ENCODE peak calls at places on chromosomes 1 and 21, in nine cellular contexts. W is HL-60, Y is GM23338, U is K562, L is A549, Q is SK-N-SH, D is Panc1, S is GM12878, R is HCT116. K is an unnamed sample.
A peak's percentile ranks its signal among the peaks of the same experiment; 100 is the strongest.

GRCh38 chr1:168920456-168921094 is 185.9 kb upstream of the ATP1B1 start:
- DNase-seq in W (no peak), Y (no peak), U (no peak), L (peak; percentile 44), Q (no peak), D (peak; percentile 88), S (no peak), R (peak; percentile 7), K (peak; percentile 70)

GRCh38 chr1:68174173-68175113 is 57.9 kb downstream of the WLS start:
- DNase-seq in W (no peak), Y (peak; percentile 17), U (no peak), L (peak; percentile 18), Q (peak; percentile 19), D (peak; percentile 84), S (no peak), R (peak; percentile 22), K (no peak)

GRCh38 chr21:21025742-21026141 is 27.5 kb downstream of the NCAM2 start:
- DNase-seq in W (no peak), Y (no peak), U (no peak), L (no peak), Q (no peak), D (no peak), S (no peak), R (no peak), K (no peak)

GRCh38 chr1:53139911-53140310 is 2.5 kb downstream of the SLC1A7 start:
- DNase-seq in W (no peak), Y (no peak), U (no peak), L (no peak), Q (no peak), D (no peak), S (no peak), R (no peak), K (no peak)

GRCh38 chr1:240122639-240123604 is 31.2 kb downstream of the FMN2 start:
- DNase-seq in W (no peak), Y (peak; percentile 35), U (no peak), L (no peak), Q (no peak), D (no peak), S (no peak), R (no peak), K (peak; percentile 1)

GRCh38 chr1:21931171-21932093 is 5.7 kb downstream of the HSPG2 start:
- DNase-seq in W (no peak), Y (no peak), U (no peak), L (peak; percentile 46), Q (no peak), D (no peak), S (no peak), R (peak; percentile 43), K (peak; percentile 91)

GRCh38 chr1:111140680-111140967 is 601 bp downstream of the CEPT1 start:
- DNase-seq in W (no peak), Y (peak; percentile 75), U (no peak), L (peak; percentile 51), Q (no peak), D (no peak), S (no peak), R (no peak), K (peak; percentile 67)

GRCh38 chr21:45551816-45552695 is 9.8 kb upstream of the SLC19A1 start:
- DNase-seq in W (no peak), Y (no peak), U (no peak), L (no peak), Q (peak; percentile 16), D (no peak), S (no peak), R (no peak), K (no peak)

GRCh38 chr21:38820471-38821239 is 14.9 kb downstream of the ETS2 start:
- DNase-seq in W (no peak), Y (no peak), U (no peak), L (no peak), Q (no peak), D (no peak), S (no peak), R (no peak), K (no peak)

GRCh38 chr1:213397638-213398037 is 346.6 kb downstream of the RPS6KC1 start:
- DNase-seq in W (no peak), Y (no peak), U (no peak), L (no peak), Q (no peak), D (no peak), S (no peak), R (no peak), K (peak; percentile 72)

GRCh38 chr1:145855426-145855948 is 3.4 kb downstream of the PIAS3 start:
- DNase-seq in W (no peak), Y (no peak), U (no peak), L (no peak), Q (no peak), D (no peak), S (no peak), R (no peak), K (no peak)

GRCh38 chr1:10943991-10944730 is 68.3 kb upstream of the TARDBP start:
- DNase-seq in W (no peak), Y (no peak), U (peak; percentile 25), L (no peak), Q (peak; percentile 74), D (no peak), S (no peak), R (no peak), K (peak; percentile 25)

GRCh38 chr1:210384625-210385024 is 55.9 kb downstream of the HHAT start:
- DNase-seq in W (no peak), Y (no peak), U (no peak), L (no peak), Q (no peak), D (no peak), S (no peak), R (no peak), K (no peak)

GRCh38 chr1:109089242-109090015 is 1.1 kb upstream of the TMEM167B start:
- DNase-seq in W (no peak), Y (peak; percentile 93), U (peak; percentile 86), L (peak; percentile 70), Q (peak; percentile 55), D (peak; percentile 70), S (no peak), R (peak; percentile 41), K (peak; percentile 87)

DNA sequence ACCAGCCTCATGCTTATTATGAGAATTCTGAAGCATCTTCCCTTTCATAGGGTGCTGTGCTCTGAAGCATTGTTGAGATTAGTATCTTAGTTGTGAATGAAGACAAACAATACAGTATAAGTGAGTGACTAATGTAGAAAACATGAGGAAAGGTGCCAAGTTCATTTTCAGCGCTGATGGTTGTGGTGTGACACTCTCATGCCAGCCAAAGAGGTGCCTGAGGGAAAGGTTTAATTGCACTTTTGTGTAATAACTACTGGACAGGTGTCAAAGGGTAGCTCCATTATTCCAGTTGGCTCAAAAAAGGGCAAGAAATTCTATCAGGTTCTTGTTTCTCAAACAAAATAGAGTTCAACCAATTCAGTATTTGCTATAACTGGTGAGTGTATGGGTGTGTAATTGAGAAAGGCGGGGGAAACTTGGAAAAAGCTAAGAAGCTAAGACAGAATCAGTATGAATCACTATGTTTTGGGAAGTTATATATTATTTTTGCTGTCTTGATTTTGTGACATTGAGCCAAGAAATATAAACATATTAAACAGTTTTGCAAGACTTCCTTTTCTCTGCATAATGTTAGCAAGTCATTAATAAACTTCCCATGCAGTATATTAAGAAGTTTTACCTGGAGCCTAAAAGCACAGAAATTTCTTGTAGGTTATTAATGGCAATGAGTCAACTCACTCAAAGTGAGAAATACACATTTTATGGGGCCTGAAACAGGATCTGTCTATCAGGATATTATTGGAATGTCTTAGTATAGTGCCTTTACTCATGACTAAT is 31.8 kb downstream of the KCNK2 start:
- DNase-seq in W (no peak), Y (no peak), U (no peak), L (no peak), Q (no peak), D (peak; percentile 33), S (no peak), R (peak; percentile 82), K (no peak)
- TF ChIP-seq REST in W (no peak), Y (no peak), U (no peak), L (no peak), Q (no peak), D (no peak), S (no peak), R (no peak), K (no peak)

GRCh38 chr21:34037446-34037845 is 35.9 kb upstream of the MRPS6 start:
- DNase-seq in W (no peak), Y (no peak), U (peak; percentile 29), L (no peak), Q (no peak), D (no peak), S (no peak), R (no peak), K (no peak)
- TF ChIP-seq REST in W (no peak), Y (no peak), U (no peak), L (no peak), Q (no peak), D (no peak), S (no peak), R (no peak), K (no peak)

GRCh38 chr1:160125761-160126160 is 10.2 kb downstream of the ATP1A2 start:
- DNase-seq in W (no peak), Y (no peak), U (no peak), L (no peak), Q (no peak), D (no peak), S (no peak), R (no peak), K (no peak)
- TF ChIP-seq REST in W (no peak), Y (no peak), U (no peak), L (no peak), Q (no peak), D (no peak), S (no peak), R (no peak), K (no peak)

GRCh38 chr1:116546354-116546977 is 24.4 kb downstream of the CD58 start:
- DNase-seq in W (no peak), Y (no peak), U (no peak), L (no peak), Q (no peak), D (no peak), S (no peak), R (no peak), K (no peak)

GRCh38 chr1:116540088-116540487 is 30.7 kb downstream of the CD58 start:
- DNase-seq in W (no peak), Y (no peak), U (no peak), L (no peak), Q (no peak), D (no peak), S (no peak), R (no peak), K (no peak)

GRCh38 chr1:116545359-116545705 is 25.5 kb downstream of the CD58 start:
- DNase-seq in W (no peak), Y (no peak), U (no peak), L (no peak), Q (no peak), D (no peak), S (no peak), R (no peak), K (no peak)

DNA sequence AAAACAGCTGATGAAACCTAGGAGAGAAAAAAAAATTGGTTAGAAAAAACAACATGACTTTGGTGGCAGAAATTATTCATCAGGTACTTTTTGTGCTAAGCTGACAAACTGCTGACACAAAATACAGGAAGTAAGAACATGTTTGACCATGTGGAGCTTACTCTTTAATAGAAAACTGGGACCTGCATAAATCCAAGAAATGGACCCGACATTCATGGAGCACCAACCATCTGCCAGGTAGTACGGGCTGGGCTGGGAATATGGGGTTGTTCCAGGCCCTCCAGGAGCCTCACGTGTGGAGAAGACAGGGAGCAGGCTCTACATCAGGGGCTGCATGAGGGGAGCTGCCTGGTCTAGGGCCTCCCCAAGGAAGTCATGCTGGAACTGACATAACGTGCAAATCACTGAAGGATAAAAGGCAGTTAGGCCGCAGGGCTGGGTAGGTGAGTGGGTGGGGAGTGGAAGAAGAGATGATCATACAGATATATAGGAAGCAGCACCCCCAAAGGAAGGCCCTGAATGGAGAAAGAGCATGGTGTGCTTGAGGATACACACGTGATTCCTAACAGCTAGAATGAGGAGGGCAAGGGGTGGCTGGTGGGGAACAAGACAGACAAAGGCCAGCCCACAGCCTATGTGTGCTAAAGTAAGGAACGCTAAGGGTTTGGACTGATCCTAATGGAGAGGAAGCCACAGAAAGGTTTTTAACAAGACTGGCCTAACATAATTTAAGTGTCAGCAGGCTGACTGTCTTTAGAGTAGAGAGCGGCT is 26.1 kb downstream of the CD58 start:
- DNase-seq in W (no peak), Y (no peak), U (no peak), L (no peak), Q (no peak), D (no peak), S (no peak), R (no peak), K (no peak)
- TF ChIP-seq REST in W (no peak), Y (no peak), U (no peak), L (no peak), Q (no peak), D (no peak), S (no peak), R (no peak), K (no peak)